ENCODE peak calls at places on chromosomes 6 and 20, in four cellular contexts. A, U, M and H are unnamed samples. For H3K4me1, the result is how much of the 10 kb centered on the place peaks cover.

GRCh38 chr6:12356983-12357972 is 67.1 kb downstream of the EDN1 start:
- DNase-seq in A (no peak), M (no peak), U (no peak), H (no peak)

GRCh38 chr20:63206878-63207277 is 9.1 kb downstream of the YTHDF1 start:
- DNase-seq in M (no peak), A (no peak), U (no peak), H (peak)

GRCh38 chr6:16258709-16259075 is 20.3 kb downstream of the GMPR start:
- DNase-seq in M (no peak), A (no peak), U (no peak), H (no peak)

GRCh38 chr20:34512955-34513419 is 3.2 kb upstream of the DYNLRB1 start:
- DNase-seq in A (no peak), M (no peak), U (no peak), H (no peak)

GRCh38 chr20:24664266-24664986 is 195.0 kb downstream of the SYNDIG1 start:
- DNase-seq in A (no peak), U (no peak), M (no peak), H (no peak)

GRCh38 chr6:37544530-37544929 is 44.8 kb upstream of the CCDC167 start:
- DNase-seq in A (no peak), M (no peak), U (no peak), H (no peak)

GRCh38 chr6:15378864-15379263 is 133.0 kb downstream of the JARID2 start:
- DNase-seq in U (no peak), A (no peak), M (no peak), H (no peak)

GRCh38 chr20:63740501-63741353 is 1.2 kb downstream of the SLC2A4RG start:
- DNase-seq in U (no peak), M (peak), A (peak), H (peak)

GRCh38 chr20:57658447-57659130 is 38.4 kb upstream of the ZBP1 start:
- DNase-seq in M (no peak), U (no peak), A (no peak), H (peak)

GRCh38 chr6:11685411-11686093 is 93.1 kb downstream of the ADTRP start:
- DNase-seq in A (no peak), U (no peak), M (no peak), H (no peak)

GRCh38 chr6:155100087-155100486 is 105.0 kb downstream of the TIAM2 start:
- DNase-seq in A (no peak), M (no peak), U (no peak), H (peak)

GRCh38 chr6:49911252-49911651 is 44.9 kb upstream of the CRISP1 start:
- DNase-seq in A (no peak), M (no peak), U (no peak), H (no peak)
- H3K4me1 ChIP-seq in A (under half), M (under half), U (under half), H (under half)

GRCh38 chr6:21588812-21589811 is 4.4 kb upstream of the SOX4 start:
- DNase-seq in M (peak), A (peak), U (no peak), H (peak)

GRCh38 chr6:21586300-21586699 is 7.3 kb upstream of the SOX4 start:
- DNase-seq in M (no peak), A (no peak), U (no peak), H (no peak)

GRCh38 chr6:21587182-21587924 is 6.2 kb upstream of the SOX4 start:
- DNase-seq in U (no peak), A (peak), M (peak), H (peak)

GRCh38 chr6:21586760-21587181 is 6.8 kb upstream of the SOX4 start:
- DNase-seq in M (peak), U (no peak), A (no peak), H (no peak)

GRCh38 chr6:21587925-21588811 is 5.4 kb upstream of the SOX4 start:
- DNase-seq in U (no peak), M (peak), A (peak), H (peak)
- H3K4me1 ChIP-seq in U (under half), M (under half), A (under half), H (under half)

GRCh38 chr20:53072923-53073579 is 100.9 kb downstream of the TSHZ2 start:
- DNase-seq in M (no peak), A (no peak), U (no peak), H (no peak)

GRCh38 chr20:53071833-53072232 is 99.7 kb downstream of the TSHZ2 start:
- DNase-seq in A (no peak), U (no peak), M (no peak), H (no peak)

GRCh38 chr20:53070714-53071392 is 98.7 kb downstream of the TSHZ2 start:
- DNase-seq in U (no peak), M (no peak), A (no peak), H (no peak)

GRCh38 chr20:53077373-53078205 is 105.4 kb downstream of the TSHZ2 start:
- DNase-seq in A (peak), U (no peak), M (no peak), H (peak)

GRCh38 chr20:53074811-53075314 is 102.7 kb downstream of the TSHZ2 start:
- DNase-seq in A (no peak), U (no peak), M (no peak), H (no peak)
- H3K4me1 ChIP-seq in A (under half), U (under half), M (under half), H (under half)

DNA sequence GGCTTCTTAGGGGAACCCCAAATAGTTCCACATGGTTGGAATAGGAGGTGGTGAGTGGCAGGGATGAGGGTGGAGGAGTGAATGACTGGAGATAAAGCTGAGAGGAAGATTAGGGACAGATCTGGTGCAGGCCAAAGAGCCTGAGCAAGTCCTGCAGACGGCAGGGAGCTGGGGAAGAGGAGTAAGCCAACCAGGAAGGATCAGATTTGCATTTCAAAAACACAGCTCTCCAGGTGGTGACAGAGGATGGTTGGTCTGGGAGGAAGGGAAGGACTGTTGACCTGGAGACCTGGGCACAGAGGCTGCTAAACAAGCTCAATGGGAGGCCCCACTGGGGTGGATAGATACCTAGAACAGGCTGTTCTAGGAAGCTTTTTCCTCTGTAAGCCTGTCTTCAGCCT is 56.8 kb upstream of the EPB41L1 start:
- DNase-seq in M (no peak), A (no peak), U (peak), H (no peak)
- H3K4me1 ChIP-seq in M (half or more), A (under half), U (under half), H (under half)

DNA sequence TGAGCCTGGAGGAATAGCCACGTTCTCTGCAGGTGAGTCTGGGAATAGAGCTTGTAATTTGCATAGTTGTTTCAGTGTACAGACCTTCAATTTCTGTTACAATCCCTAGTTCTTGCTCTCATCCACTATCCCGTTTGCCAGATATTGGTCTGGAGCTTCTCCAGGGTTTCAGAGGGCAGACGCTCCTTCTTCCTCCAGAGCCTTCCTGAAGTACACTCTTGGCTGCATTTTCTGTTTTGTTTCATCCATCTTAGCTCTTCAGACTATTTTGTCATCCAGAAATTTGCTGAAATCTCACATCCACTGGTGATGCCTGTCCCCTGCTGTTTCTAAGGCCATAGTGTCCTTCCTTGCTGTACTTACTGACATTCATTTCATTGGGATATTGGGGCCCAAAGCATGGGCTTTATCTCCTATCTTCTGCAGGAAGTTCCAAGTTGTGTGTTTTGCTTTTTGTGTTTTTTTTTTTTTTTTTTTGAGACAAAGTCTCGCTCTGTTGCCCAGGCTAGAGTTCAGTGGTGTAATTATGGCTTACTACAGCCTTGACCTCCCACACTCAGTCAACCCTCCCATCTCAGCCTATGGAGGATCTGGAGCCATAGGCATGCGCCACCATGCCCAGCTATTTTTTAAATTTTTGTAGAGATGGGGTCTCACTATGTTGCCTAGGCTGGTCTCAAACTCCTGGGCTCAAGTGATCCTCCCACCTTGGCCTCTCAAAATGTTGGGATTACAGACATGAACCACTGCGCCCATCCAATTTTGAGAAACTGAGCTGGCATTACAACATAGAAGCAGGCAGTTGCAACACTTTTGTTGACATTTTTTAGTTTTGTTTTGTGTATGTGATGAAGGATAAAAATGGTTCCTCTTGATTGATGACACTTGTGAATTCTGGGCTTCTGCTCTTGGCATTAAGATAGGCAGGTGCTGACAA is 18.8 kb downstream of the CDS2 start:
- DNase-seq in M (no peak), A (no peak), U (no peak), H (no peak)
- H3K4me1 ChIP-seq in M (under half), A (under half), U (under half), H (half or more)